ENCODE peak calls at places on chromosomes 5 and 9, in six cellular contexts. One of them, this sample, is unnamed. For H3K4me1 and H3K36me3, the result is how much of the 10 kb centered on the place peaks cover.

GRCh38 chr5:173333900-173334685 is 5.9 kb upstream of the STC2 start:
- DNase-seq in GM23248: peak
- DNase-seq in endodermal cell: no peak
- DNase-seq in K562: no peak
- DNase-seq in IMR-90: peak
- DNase-seq in mesendoderm: no peak
- DNase-seq in this sample: peak

GRCh38 chr9:14383296-14383695 is 69.4 kb upstream of the NFIB start:
- DNase-seq in GM23248: peak
- DNase-seq in endodermal cell: no peak
- DNase-seq in K562: no peak
- DNase-seq in IMR-90: no peak
- DNase-seq in mesendoderm: no peak
- DNase-seq in this sample: peak

GRCh38 chr9:35237303-35237702 is 75.5 kb downstream of the UNC13B start:
- DNase-seq in GM23248: no peak
- DNase-seq in endodermal cell: peak
- DNase-seq in K562: no peak
- DNase-seq in IMR-90: no peak
- DNase-seq in mesendoderm: peak
- DNase-seq in this sample: no peak

GRCh38 chr9:130535818-130536521 is 43.4 kb upstream of the FUBP3 start:
- DNase-seq in GM23248: peak
- DNase-seq in endodermal cell: peak
- DNase-seq in K562: peak
- DNase-seq in IMR-90: peak
- DNase-seq in mesendoderm: peak
- DNase-seq in this sample: peak

GRCh38 chr5:72248352-72249032 is 71.5 kb downstream of the MRPS27 start:
- DNase-seq in GM23248: peak
- DNase-seq in endodermal cell: no peak
- DNase-seq in K562: peak
- DNase-seq in IMR-90: peak
- DNase-seq in mesendoderm: peak
- DNase-seq in this sample: peak

GRCh38 chr5:31935702-31936347 is 238.3 kb downstream of the GOLPH3 start:
- DNase-seq in GM23248: peak
- DNase-seq in endodermal cell: no peak
- DNase-seq in K562: no peak
- DNase-seq in IMR-90: no peak
- DNase-seq in mesendoderm: no peak
- DNase-seq in this sample: peak

GRCh38 chr5:69512740-69513260 is 20.2 kb downstream of the OCLN start:
- DNase-seq in GM23248: peak
- DNase-seq in endodermal cell: no peak
- DNase-seq in K562: no peak
- DNase-seq in IMR-90: peak
- DNase-seq in mesendoderm: no peak
- DNase-seq in this sample: peak

GRCh38 chr9:136081113-136081825 is 13.8 kb downstream of the NACC2 start:
- DNase-seq in GM23248: no peak
- DNase-seq in endodermal cell: no peak
- DNase-seq in K562: no peak
- DNase-seq in IMR-90: peak
- DNase-seq in mesendoderm: no peak
- DNase-seq in this sample: no peak

GRCh38 chr9:104094534-104095020 is 468 bp downstream of the SMC2 start:
- DNase-seq in GM23248: peak
- DNase-seq in endodermal cell: no peak
- DNase-seq in K562: no peak
- DNase-seq in IMR-90: no peak
- DNase-seq in mesendoderm: no peak
- DNase-seq in this sample: no peak

GRCh38 chr5:124025306-124025705 is 513.3 kb downstream of the CSNK1G3 start:
- DNase-seq in GM23248: no peak
- DNase-seq in endodermal cell: peak
- DNase-seq in K562: no peak
- DNase-seq in IMR-90: no peak
- DNase-seq in mesendoderm: peak
- DNase-seq in this sample: no peak

GRCh38 chr5:35815089-35815936 is 41.4 kb upstream of the IL7R start:
- DNase-seq in GM23248: peak
- DNase-seq in endodermal cell: peak
- DNase-seq in K562: peak
- DNase-seq in IMR-90: no peak
- DNase-seq in mesendoderm: peak
- DNase-seq in this sample: peak

GRCh38 chr5:153135416-153135815 is 355.1 kb upstream of the GRIA1 start:
- DNase-seq in GM23248: peak
- DNase-seq in endodermal cell: no peak
- DNase-seq in K562: no peak
- DNase-seq in IMR-90: no peak
- DNase-seq in mesendoderm: peak
- DNase-seq in this sample: no peak

GRCh38 chr5:89276566-89277305 is 393.8 kb upstream of the MEF2C start:
- DNase-seq in GM23248: peak
- DNase-seq in endodermal cell: no peak
- DNase-seq in K562: no peak
- DNase-seq in IMR-90: peak
- DNase-seq in mesendoderm: no peak
- DNase-seq in this sample: peak

GRCh38 chr9:18361621-18362020 is 112.3 kb upstream of the ADAMTSL1 start:
- DNase-seq in GM23248: no peak
- DNase-seq in endodermal cell: no peak
- DNase-seq in K562: no peak
- DNase-seq in IMR-90: no peak
- DNase-seq in mesendoderm: no peak
- DNase-seq in this sample: no peak

GRCh38 chr9:136327313-136327971 is at the start of gene GPSM1:
- DNase-seq in GM23248: peak
- DNase-seq in endodermal cell: peak
- DNase-seq in K562: peak
- DNase-seq in IMR-90: peak
- DNase-seq in mesendoderm: no peak
- DNase-seq in this sample: peak

GRCh38 chr5:95620030-95620869 is at the start of gene GPR150:
- DNase-seq in GM23248: peak
- DNase-seq in endodermal cell: peak
- DNase-seq in K562: no peak
- DNase-seq in IMR-90: peak
- DNase-seq in mesendoderm: peak
- DNase-seq in this sample: peak

GRCh38 chr5:53434566-53434965 is 45.9 kb upstream of the FST start:
- DNase-seq in GM23248: peak
- DNase-seq in endodermal cell: no peak
- DNase-seq in K562: no peak
- DNase-seq in IMR-90: peak
- DNase-seq in mesendoderm: peak
- DNase-seq in this sample: no peak

GRCh38 chr5:75509956-75510355 is 1.5 kb downstream of the CERT1 start:
- DNase-seq in GM23248: peak
- DNase-seq in endodermal cell: no peak
- DNase-seq in K562: no peak
- DNase-seq in IMR-90: peak
- DNase-seq in mesendoderm: no peak
- DNase-seq in this sample: peak
- H3K9ac ChIP-seq in GM23248: peak
- H3K9ac ChIP-seq in endodermal cell: peak
- H3K9ac ChIP-seq in K562: no peak
- H3K9ac ChIP-seq in IMR-90: peak
- H3K9ac ChIP-seq in mesendoderm: peak
- H3K9ac ChIP-seq in this sample: peak

GRCh38 chr5:78500028-78500427 is 139.6 kb downstream of the SCAMP1 start:
- DNase-seq in GM23248: peak
- DNase-seq in endodermal cell: no peak
- DNase-seq in K562: no peak
- DNase-seq in IMR-90: no peak
- DNase-seq in mesendoderm: peak
- DNase-seq in this sample: peak
- H3K4me1 ChIP-seq in GM23248: half or more
- H3K4me1 ChIP-seq in endodermal cell: under half
- H3K4me1 ChIP-seq in K562: under half
- H3K4me1 ChIP-seq in IMR-90: under half
- H3K4me1 ChIP-seq in mesendoderm: under half
- H3K4me1 ChIP-seq in this sample: half or more

GRCh38 chr5:141517321-141517720 is 28.4 kb downstream of the PCDHGC5 start:
- DNase-seq in GM23248: no peak
- DNase-seq in endodermal cell: no peak
- DNase-seq in K562: no peak
- DNase-seq in IMR-90: no peak
- DNase-seq in mesendoderm: no peak
- DNase-seq in this sample: no peak
- H3K36me3 ChIP-seq in GM23248: under half
- H3K36me3 ChIP-seq in endodermal cell: half or more
- H3K36me3 ChIP-seq in K562: half or more
- H3K36me3 ChIP-seq in IMR-90: under half
- H3K36me3 ChIP-seq in mesendoderm: under half
- H3K36me3 ChIP-seq in this sample: under half

GRCh38 chr5:77425998-77426659 is 66.0 kb downstream of the WDR41 start:
- DNase-seq in GM23248: no peak
- DNase-seq in endodermal cell: no peak
- DNase-seq in K562: no peak
- DNase-seq in IMR-90: no peak
- DNase-seq in mesendoderm: no peak
- DNase-seq in this sample: no peak

GRCh38 chr5:77425420-77425819 is 66.7 kb downstream of the WDR41 start:
- DNase-seq in GM23248: no peak
- DNase-seq in endodermal cell: no peak
- DNase-seq in K562: no peak
- DNase-seq in IMR-90: no peak
- DNase-seq in mesendoderm: no peak
- DNase-seq in this sample: no peak

GRCh38 chr5:77426670-77427069 is 65.4 kb downstream of the WDR41 start:
- DNase-seq in GM23248: peak
- DNase-seq in endodermal cell: no peak
- DNase-seq in K562: no peak
- DNase-seq in IMR-90: peak
- DNase-seq in mesendoderm: peak
- DNase-seq in this sample: peak

GRCh38 chr5:77428526-77428925 is 63.6 kb downstream of the WDR41 start:
- DNase-seq in GM23248: no peak
- DNase-seq in endodermal cell: no peak
- DNase-seq in K562: no peak
- DNase-seq in IMR-90: peak
- DNase-seq in mesendoderm: no peak
- DNase-seq in this sample: no peak

DNA sequence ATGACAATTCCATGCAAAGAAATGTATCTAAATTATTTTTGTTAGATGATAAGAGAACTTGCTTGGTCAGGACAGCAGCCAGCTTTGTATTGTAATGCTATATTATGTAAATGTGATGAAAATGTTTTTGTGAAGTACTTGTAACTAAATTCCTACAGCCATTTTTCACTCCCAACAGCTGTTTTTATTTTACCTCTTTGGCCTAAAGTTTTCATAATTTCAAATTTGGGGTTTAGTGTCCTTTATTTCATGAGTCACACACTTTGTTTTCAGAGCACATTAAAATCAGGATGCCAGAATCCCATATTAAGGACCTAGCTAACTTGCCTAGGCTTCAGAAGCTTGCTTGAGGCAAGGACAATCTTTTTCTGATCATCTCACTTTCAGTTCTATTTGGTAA is 64.1 kb downstream of the WDR41 start:
- DNase-seq in GM23248: peak
- DNase-seq in endodermal cell: no peak
- DNase-seq in K562: no peak
- DNase-seq in IMR-90: no peak
- DNase-seq in mesendoderm: no peak
- DNase-seq in this sample: peak
- H3K9ac ChIP-seq in GM23248: peak
- H3K9ac ChIP-seq in endodermal cell: no peak
- H3K9ac ChIP-seq in K562: no peak
- H3K9ac ChIP-seq in IMR-90: peak
- H3K9ac ChIP-seq in mesendoderm: no peak
- H3K9ac ChIP-seq in this sample: peak

DNA sequence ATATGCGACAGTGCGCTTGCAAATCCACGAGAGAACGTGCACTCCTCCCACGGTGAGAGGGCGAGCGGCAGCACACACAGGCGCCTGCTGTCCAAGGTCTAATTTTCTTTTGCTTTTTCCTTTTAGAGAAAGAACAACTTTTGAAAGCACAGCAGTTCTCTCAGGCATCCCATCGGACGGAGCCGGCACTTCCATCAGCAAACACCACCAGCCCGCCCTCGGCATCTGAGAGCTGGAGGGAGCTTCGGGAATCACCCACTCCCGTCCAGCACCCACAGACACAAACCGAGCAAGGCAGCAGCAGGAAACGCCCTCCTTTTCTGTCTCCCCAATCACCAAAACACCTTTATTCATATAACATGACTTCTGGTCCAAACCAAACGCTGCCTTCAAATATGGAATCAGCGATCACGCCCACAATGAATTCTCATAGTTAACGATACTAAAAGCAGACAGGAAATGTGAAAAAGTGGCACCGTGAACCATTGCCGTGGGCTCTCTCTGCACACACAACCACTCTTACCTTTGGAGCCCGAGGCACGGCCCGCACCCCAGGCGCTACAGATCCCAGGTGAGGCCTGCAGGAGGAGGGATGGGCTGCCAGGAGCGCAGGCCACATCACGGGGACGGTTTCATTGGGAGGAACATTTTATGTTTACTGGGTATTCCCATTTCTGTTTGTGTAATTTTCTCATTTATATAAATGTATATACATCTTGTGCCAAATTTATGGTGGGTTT is 14.2 kb downstream of the LPCAT1 start:
- DNase-seq in GM23248: no peak
- DNase-seq in endodermal cell: peak
- DNase-seq in K562: no peak
- DNase-seq in IMR-90: no peak
- DNase-seq in mesendoderm: no peak
- DNase-seq in this sample: no peak
- H3K4me1 ChIP-seq in GM23248: under half
- H3K4me1 ChIP-seq in endodermal cell: under half
- H3K4me1 ChIP-seq in K562: half or more
- H3K4me1 ChIP-seq in IMR-90: under half
- H3K4me1 ChIP-seq in mesendoderm: under half
- H3K4me1 ChIP-seq in this sample: under half

GRCh38 chr5:80160242-80160641 is 95.6 kb downstream of the SERINC5 start:
- DNase-seq in GM23248: no peak
- DNase-seq in endodermal cell: no peak
- DNase-seq in K562: no peak
- DNase-seq in IMR-90: no peak
- DNase-seq in mesendoderm: no peak
- DNase-seq in this sample: no peak
- H3K36me3 ChIP-seq in GM23248: under half
- H3K36me3 ChIP-seq in endodermal cell: half or more
- H3K36me3 ChIP-seq in K562: under half
- H3K36me3 ChIP-seq in IMR-90: under half
- H3K36me3 ChIP-seq in mesendoderm: under half
- H3K36me3 ChIP-seq in this sample: under half

DNA sequence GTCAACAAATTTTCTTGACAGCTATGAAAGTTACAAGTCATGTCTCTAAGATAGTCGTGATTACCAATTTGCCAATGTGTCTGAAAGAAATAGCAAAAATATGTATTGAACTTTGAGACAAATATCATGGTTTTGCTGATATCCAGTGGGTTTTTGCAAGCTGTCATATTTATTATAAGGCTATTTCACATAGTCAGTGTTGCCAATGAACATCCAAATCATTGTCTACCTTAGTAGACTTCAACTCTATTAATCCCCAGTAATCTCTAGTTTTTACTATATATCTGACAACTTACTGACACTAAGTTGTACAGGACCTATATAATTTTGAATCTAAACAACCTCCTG is 203.2 kb downstream of the TSSK1B start:
- DNase-seq in GM23248: no peak
- DNase-seq in endodermal cell: no peak
- DNase-seq in K562: no peak
- DNase-seq in IMR-90: no peak
- DNase-seq in mesendoderm: no peak
- DNase-seq in this sample: no peak
- H3K9ac ChIP-seq in GM23248: no peak
- H3K9ac ChIP-seq in endodermal cell: no peak
- H3K9ac ChIP-seq in K562: no peak
- H3K9ac ChIP-seq in IMR-90: no peak
- H3K9ac ChIP-seq in mesendoderm: no peak
- H3K9ac ChIP-seq in this sample: no peak